ENCODE peak calls at places on chromosomes 11 and 22, in ten cellular contexts. One of them, this sample, is unnamed.

GRCh38 chr11:78715639-78716311 is 141.1 kb upstream of the NARS2 start:
- DNase-seq in H9: peak; percentile 87
- DNase-seq in left ventricle myocardium inferior: no peak
- DNase-seq in choroid plexus epithelial cell: peak; percentile 74
- DNase-seq in lung: peak; percentile 39
- DNase-seq in glutamatergic neuron: peak; percentile 85
- DNase-seq in epithelial cell of esophagus: peak; percentile 95
- DNase-seq in AG10803: peak; percentile 61
- DNase-seq in WTC11: peak; percentile 89
- DNase-seq in GM12865: peak; percentile 55
- DNase-seq in this sample: peak; percentile 72

GRCh38 chr11:10941429-10941828 is 83.6 kb upstream of the ZBED5 start:
- DNase-seq in epithelial cell of esophagus: no peak
- DNase-seq in lung: peak; percentile 31
- DNase-seq in glutamatergic neuron: no peak
- DNase-seq in AG10803: peak; percentile 40
- DNase-seq in choroid plexus epithelial cell: no peak
- DNase-seq in GM12865: no peak
- DNase-seq in left ventricle myocardium inferior: no peak
- DNase-seq in H9: no peak
- DNase-seq in WTC11: no peak
- DNase-seq in this sample: no peak

GRCh38 chr11:4983851-4984250 is 10.8 kb upstream of the OR51L1 start:
- DNase-seq in H9: no peak
- DNase-seq in lung: no peak
- DNase-seq in GM12865: no peak
- DNase-seq in left ventricle myocardium inferior: no peak
- DNase-seq in WTC11: no peak
- DNase-seq in glutamatergic neuron: peak; percentile 16
- DNase-seq in epithelial cell of esophagus: no peak
- DNase-seq in AG10803: no peak
- DNase-seq in choroid plexus epithelial cell: no peak
- DNase-seq in this sample: peak; percentile 28

GRCh38 chr11:43504316-43504950 is 145.7 kb downstream of the TTC17 start:
- DNase-seq in epithelial cell of esophagus: peak; percentile 60
- DNase-seq in left ventricle myocardium inferior: no peak
- DNase-seq in WTC11: peak; percentile 44
- DNase-seq in choroid plexus epithelial cell: peak; percentile 56
- DNase-seq in GM12865: peak; percentile 29
- DNase-seq in lung: no peak
- DNase-seq in H9: peak; percentile 63
- DNase-seq in AG10803: peak; percentile 11
- DNase-seq in glutamatergic neuron: peak; percentile 31
- DNase-seq in this sample: peak; percentile 15

GRCh38 chr11:71209181-71209580 is 43.2 kb downstream of the SHANK2 start:
- DNase-seq in choroid plexus epithelial cell: no peak
- DNase-seq in lung: no peak
- DNase-seq in AG10803: no peak
- DNase-seq in glutamatergic neuron: no peak
- DNase-seq in WTC11: no peak
- DNase-seq in GM12865: no peak
- DNase-seq in epithelial cell of esophagus: no peak
- DNase-seq in H9: no peak
- DNase-seq in left ventricle myocardium inferior: no peak
- DNase-seq in this sample: no peak

GRCh38 chr22:40396882-40397281 is 26.5 kb downstream of the SGSM3 start:
- DNase-seq in AG10803: peak; percentile 59
- DNase-seq in GM12865: no peak
- DNase-seq in choroid plexus epithelial cell: peak; percentile 71
- DNase-seq in H9: peak; percentile 68
- DNase-seq in epithelial cell of esophagus: peak; percentile 97
- DNase-seq in left ventricle myocardium inferior: no peak
- DNase-seq in glutamatergic neuron: no peak
- DNase-seq in WTC11: peak; percentile 36
- DNase-seq in lung: peak; percentile 64
- DNase-seq in this sample: peak; percentile 22

GRCh38 chr11:22471405-22471804 is 133.2 kb downstream of the SLC17A6 start:
- DNase-seq in glutamatergic neuron: no peak
- DNase-seq in WTC11: no peak
- DNase-seq in H9: no peak
- DNase-seq in AG10803: no peak
- DNase-seq in epithelial cell of esophagus: no peak
- DNase-seq in choroid plexus epithelial cell: no peak
- DNase-seq in GM12865: no peak
- DNase-seq in lung: no peak
- DNase-seq in left ventricle myocardium inferior: no peak
- DNase-seq in this sample: peak; percentile 21

GRCh38 chr11:63556404-63556803 is 6.8 kb downstream of the PLAAT2 start:
- DNase-seq in WTC11: no peak
- DNase-seq in epithelial cell of esophagus: no peak
- DNase-seq in H9: peak; percentile 25
- DNase-seq in choroid plexus epithelial cell: no peak
- DNase-seq in AG10803: no peak
- DNase-seq in left ventricle myocardium inferior: no peak
- DNase-seq in GM12865: no peak
- DNase-seq in glutamatergic neuron: no peak
- DNase-seq in lung: peak; percentile 16
- DNase-seq in this sample: no peak

GRCh38 chr11:2930705-2931415 is 1.6 kb upstream of the PHLDA2 start:
- DNase-seq in lung: peak; percentile 89
- DNase-seq in choroid plexus epithelial cell: peak; percentile 46
- DNase-seq in GM12865: peak; percentile 76
- DNase-seq in WTC11: peak; percentile 95
- DNase-seq in left ventricle myocardium inferior: peak; percentile 51
- DNase-seq in epithelial cell of esophagus: peak; percentile 84
- DNase-seq in AG10803: no peak
- DNase-seq in H9: peak; percentile 98
- DNase-seq in glutamatergic neuron: peak; percentile 64
- DNase-seq in this sample: peak; percentile 66

GRCh38 chr11:83819936-83820549 is 533.9 kb upstream of the CCDC90B start:
- DNase-seq in lung: no peak
- DNase-seq in GM12865: peak; percentile 26
- DNase-seq in H9: no peak
- DNase-seq in epithelial cell of esophagus: peak; percentile 63
- DNase-seq in choroid plexus epithelial cell: peak; percentile 86
- DNase-seq in glutamatergic neuron: no peak
- DNase-seq in AG10803: peak; percentile 82
- DNase-seq in WTC11: no peak
- DNase-seq in left ventricle myocardium inferior: no peak
- DNase-seq in this sample: no peak

GRCh38 chr11:77120571-77120970 is 7.5 kb upstream of the MYO7A start:
- DNase-seq in choroid plexus epithelial cell: no peak
- DNase-seq in epithelial cell of esophagus: no peak
- DNase-seq in glutamatergic neuron: no peak
- DNase-seq in GM12865: no peak
- DNase-seq in H9: no peak
- DNase-seq in left ventricle myocardium inferior: no peak
- DNase-seq in lung: no peak
- DNase-seq in WTC11: no peak
- DNase-seq in AG10803: no peak
- DNase-seq in this sample: no peak

GRCh38 chr11:78802058-78802633 is 227.5 kb upstream of the NARS2 start:
- DNase-seq in GM12865: no peak
- DNase-seq in H9: no peak
- DNase-seq in lung: peak; percentile 48
- DNase-seq in WTC11: no peak
- DNase-seq in choroid plexus epithelial cell: peak; percentile 65
- DNase-seq in epithelial cell of esophagus: peak; percentile 60
- DNase-seq in AG10803: peak; percentile 63
- DNase-seq in left ventricle myocardium inferior: no peak
- DNase-seq in glutamatergic neuron: no peak
- DNase-seq in this sample: no peak

GRCh38 chr11:73784734-73785133 is 2.9 kb upstream of the MRPL48 start:
- DNase-seq in GM12865: no peak
- DNase-seq in choroid plexus epithelial cell: no peak
- DNase-seq in WTC11: no peak
- DNase-seq in left ventricle myocardium inferior: no peak
- DNase-seq in AG10803: no peak
- DNase-seq in glutamatergic neuron: no peak
- DNase-seq in H9: no peak
- DNase-seq in lung: no peak
- DNase-seq in epithelial cell of esophagus: no peak
- DNase-seq in this sample: no peak
- TF ChIP-seq CTCF in GM12865: no peak
- TF ChIP-seq CTCF in choroid plexus epithelial cell: no peak
- TF ChIP-seq CTCF in WTC11: no peak
- TF ChIP-seq CTCF in left ventricle myocardium inferior: no peak
- TF ChIP-seq CTCF in AG10803: no peak
- TF ChIP-seq CTCF in glutamatergic neuron: no peak
- TF ChIP-seq CTCF in H9: no peak
- TF ChIP-seq CTCF in lung: no peak
- TF ChIP-seq CTCF in epithelial cell of esophagus: no peak
- TF ChIP-seq CTCF in this sample: no peak

DNA sequence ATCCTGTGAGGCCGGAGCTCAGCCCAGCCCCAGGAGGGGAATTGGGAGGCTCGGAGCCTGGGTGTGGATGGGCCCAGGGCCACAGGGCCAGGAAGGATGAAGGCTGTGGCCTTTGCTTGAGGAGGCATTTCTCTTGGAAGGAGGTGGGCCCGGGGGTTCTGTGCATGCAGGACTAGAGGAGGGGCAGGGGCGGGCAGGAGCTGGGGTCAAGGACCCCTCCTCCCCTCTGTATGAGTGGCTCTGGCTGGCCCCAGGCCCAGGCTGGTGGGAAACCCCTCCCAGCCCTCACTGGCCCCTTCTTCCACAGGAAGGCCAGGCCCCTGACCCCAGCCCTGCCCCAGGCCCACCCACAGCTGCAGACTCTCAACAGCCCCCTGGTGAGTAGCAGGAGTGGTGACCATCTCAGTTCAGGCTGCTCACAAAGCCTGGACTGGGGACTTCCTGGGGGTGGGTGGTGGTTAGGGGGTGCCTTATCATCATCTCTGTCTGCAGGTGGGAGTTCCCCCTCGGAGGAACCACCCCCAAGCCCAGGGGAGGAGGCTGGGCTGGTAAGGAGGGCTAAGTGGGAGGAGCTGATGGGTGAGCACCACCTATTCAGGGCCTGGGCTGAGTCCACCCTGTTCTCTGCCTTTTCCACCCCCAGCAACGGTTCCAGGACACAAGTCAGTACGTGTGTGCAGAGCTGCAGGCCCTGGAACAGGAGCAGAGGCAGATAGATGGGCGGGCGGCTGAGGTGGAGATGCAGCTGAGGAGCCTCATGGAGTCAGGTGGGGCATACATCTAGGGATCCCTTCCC is 6.0 kb downstream of the KCNK7 start:
- DNase-seq in AG10803: no peak
- DNase-seq in glutamatergic neuron: no peak
- DNase-seq in epithelial cell of esophagus: no peak
- DNase-seq in left ventricle myocardium inferior: no peak
- DNase-seq in choroid plexus epithelial cell: peak; percentile 15
- DNase-seq in H9: no peak
- DNase-seq in GM12865: peak; percentile 78
- DNase-seq in lung: no peak
- DNase-seq in WTC11: no peak
- DNase-seq in this sample: no peak
- TF ChIP-seq CTCF in AG10803: no peak
- TF ChIP-seq CTCF in glutamatergic neuron: no peak
- TF ChIP-seq CTCF in epithelial cell of esophagus: no peak
- TF ChIP-seq CTCF in left ventricle myocardium inferior: no peak
- TF ChIP-seq CTCF in choroid plexus epithelial cell: no peak
- TF ChIP-seq CTCF in H9: no peak
- TF ChIP-seq CTCF in GM12865: no peak
- TF ChIP-seq CTCF in lung: no peak
- TF ChIP-seq CTCF in WTC11: no peak
- TF ChIP-seq CTCF in this sample: no peak

GRCh38 chr11:58968251-58968711 is 29.0 kb downstream of the GLYATL1 start:
- DNase-seq in left ventricle myocardium inferior: peak; percentile 10
- DNase-seq in glutamatergic neuron: no peak
- DNase-seq in GM12865: no peak
- DNase-seq in choroid plexus epithelial cell: no peak
- DNase-seq in AG10803: peak; percentile 4
- DNase-seq in lung: no peak
- DNase-seq in WTC11: no peak
- DNase-seq in epithelial cell of esophagus: no peak
- DNase-seq in H9: peak; percentile 43
- DNase-seq in this sample: no peak

GRCh38 chr11:58965246-58965985 is 26.1 kb downstream of the GLYATL1 start:
- DNase-seq in AG10803: peak; percentile 70
- DNase-seq in choroid plexus epithelial cell: no peak
- DNase-seq in lung: no peak
- DNase-seq in left ventricle myocardium inferior: no peak
- DNase-seq in H9: no peak
- DNase-seq in WTC11: no peak
- DNase-seq in GM12865: no peak
- DNase-seq in glutamatergic neuron: no peak
- DNase-seq in epithelial cell of esophagus: peak; percentile 39
- DNase-seq in this sample: no peak

GRCh38 chr11:58957922-58958321 is 18.6 kb downstream of the GLYATL1 start:
- DNase-seq in AG10803: peak; percentile 2
- DNase-seq in WTC11: no peak
- DNase-seq in glutamatergic neuron: no peak
- DNase-seq in epithelial cell of esophagus: no peak
- DNase-seq in left ventricle myocardium inferior: no peak
- DNase-seq in H9: no peak
- DNase-seq in choroid plexus epithelial cell: no peak
- DNase-seq in GM12865: peak; percentile 58
- DNase-seq in lung: no peak
- DNase-seq in this sample: no peak

GRCh38 chr11:58958500-58958899 is 19.2 kb downstream of the GLYATL1 start:
- DNase-seq in choroid plexus epithelial cell: peak; percentile 6
- DNase-seq in H9: peak; percentile 42
- DNase-seq in epithelial cell of esophagus: peak; percentile 15
- DNase-seq in lung: no peak
- DNase-seq in GM12865: peak; percentile 65
- DNase-seq in glutamatergic neuron: peak; percentile 36
- DNase-seq in AG10803: peak; percentile 5
- DNase-seq in left ventricle myocardium inferior: no peak
- DNase-seq in WTC11: peak; percentile 57
- DNase-seq in this sample: peak; percentile 35

DNA sequence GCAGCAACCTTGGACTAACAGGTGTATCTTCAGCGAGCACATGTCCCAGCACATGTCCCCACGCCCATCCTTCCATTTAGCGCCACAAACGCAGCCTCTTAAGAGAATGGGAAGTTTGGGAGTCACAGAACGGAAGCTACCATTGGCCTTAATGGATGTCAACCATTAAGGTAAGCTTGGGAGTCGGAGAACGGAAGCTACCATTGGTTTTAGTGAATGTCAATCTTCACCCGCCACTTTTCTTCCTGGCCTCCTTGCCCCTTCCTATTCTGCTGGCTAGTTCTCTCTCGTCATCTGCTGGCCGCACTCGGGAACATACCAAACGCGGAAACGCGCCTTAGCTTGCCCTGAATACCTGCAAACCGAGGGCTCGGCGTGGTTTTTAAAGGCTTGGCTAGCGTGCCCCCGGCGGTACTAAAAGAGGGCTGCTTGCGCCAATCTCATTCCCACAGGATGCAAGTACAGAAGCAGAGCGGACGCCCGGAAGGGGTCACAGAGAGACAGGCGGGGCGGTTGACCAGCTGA is 24.3 kb downstream of the GLYATL1 start:
- DNase-seq in WTC11: peak; percentile 74
- DNase-seq in AG10803: peak; percentile 65
- DNase-seq in GM12865: peak; percentile 13
- DNase-seq in H9: peak; percentile 94
- DNase-seq in epithelial cell of esophagus: peak; percentile 81
- DNase-seq in left ventricle myocardium inferior: no peak
- DNase-seq in choroid plexus epithelial cell: peak; percentile 61
- DNase-seq in glutamatergic neuron: peak; percentile 47
- DNase-seq in lung: no peak
- DNase-seq in this sample: peak; percentile 25
- TF ChIP-seq CTCF in WTC11: no peak
- TF ChIP-seq CTCF in AG10803: peak; percentile 42
- TF ChIP-seq CTCF in GM12865: no peak
- TF ChIP-seq CTCF in H9: peak; percentile 53
- TF ChIP-seq CTCF in epithelial cell of esophagus: peak; percentile 45
- TF ChIP-seq CTCF in left ventricle myocardium inferior: no peak
- TF ChIP-seq CTCF in choroid plexus epithelial cell: peak; percentile 24
- TF ChIP-seq CTCF in glutamatergic neuron: no peak
- TF ChIP-seq CTCF in lung: no peak
- TF ChIP-seq CTCF in this sample: no peak

GRCh38 chr11:659532-660085 is 22.5 kb downstream of the DRD4 start:
- DNase-seq in GM12865: no peak
- DNase-seq in glutamatergic neuron: no peak
- DNase-seq in left ventricle myocardium inferior: no peak
- DNase-seq in H9: no peak
- DNase-seq in lung: no peak
- DNase-seq in choroid plexus epithelial cell: no peak
- DNase-seq in epithelial cell of esophagus: no peak
- DNase-seq in AG10803: no peak
- DNase-seq in WTC11: no peak
- DNase-seq in this sample: no peak
- TF ChIP-seq CTCF in GM12865: no peak
- TF ChIP-seq CTCF in glutamatergic neuron: no peak
- TF ChIP-seq CTCF in left ventricle myocardium inferior: no peak
- TF ChIP-seq CTCF in H9: no peak
- TF ChIP-seq CTCF in lung: no peak
- TF ChIP-seq CTCF in choroid plexus epithelial cell: no peak
- TF ChIP-seq CTCF in epithelial cell of esophagus: no peak
- TF ChIP-seq CTCF in AG10803: no peak
- TF ChIP-seq CTCF in WTC11: no peak
- TF ChIP-seq CTCF in this sample: no peak